ENCODE peak calls at places on chromosomes 6 and 20, in five cellular contexts. One of them, this sample, is unnamed. For H3K4me1, the result is how much of the 10 kb centered on the place peaks cover.

GRCh38 chr6:118668761-118669411 is 17.5 kb upstream of the CEP85L start:
- DNase-seq in uterus: no peak
- DNase-seq in CD4-positive, CD25-positive, alpha-beta regulatory T cell: no peak
- DNase-seq in Peyer's patch: no peak
- DNase-seq in heart right ventricle: no peak
- DNase-seq in this sample: no peak

GRCh38 chr6:35539223-35539622 is 26.5 kb upstream of the TULP1 start:
- DNase-seq in heart right ventricle: no peak
- DNase-seq in uterus: no peak
- DNase-seq in CD4-positive, CD25-positive, alpha-beta regulatory T cell: no peak
- DNase-seq in Peyer's patch: no peak
- DNase-seq in this sample: no peak

GRCh38 chr6:162917506-162917905 is 189.7 kb downstream of the PACRG start:
- DNase-seq in uterus: no peak
- DNase-seq in heart right ventricle: no peak
- DNase-seq in Peyer's patch: no peak
- DNase-seq in CD4-positive, CD25-positive, alpha-beta regulatory T cell: no peak
- DNase-seq in this sample: no peak

GRCh38 chr20:4555188-4555893 is 166.4 kb upstream of the PRND start:
- DNase-seq in uterus: no peak
- DNase-seq in Peyer's patch: no peak
- DNase-seq in CD4-positive, CD25-positive, alpha-beta regulatory T cell: no peak
- DNase-seq in heart right ventricle: no peak
- DNase-seq in this sample: no peak

GRCh38 chr6:87407531-87407895 is 259 bp upstream of the CFAP206 start:
- DNase-seq in uterus: peak
- DNase-seq in Peyer's patch: no peak
- DNase-seq in CD4-positive, CD25-positive, alpha-beta regulatory T cell: peak
- DNase-seq in heart right ventricle: peak
- DNase-seq in this sample: peak

GRCh38 chr6:28105286-28105685 is 19.1 kb upstream of the ZSCAN16 start:
- DNase-seq in CD4-positive, CD25-positive, alpha-beta regulatory T cell: no peak
- DNase-seq in heart right ventricle: no peak
- DNase-seq in uterus: no peak
- DNase-seq in Peyer's patch: no peak
- DNase-seq in this sample: no peak

GRCh38 chr20:10876558-10876957 is 202.8 kb upstream of the JAG1 start:
- DNase-seq in uterus: no peak
- DNase-seq in Peyer's patch: no peak
- DNase-seq in heart right ventricle: no peak
- DNase-seq in CD4-positive, CD25-positive, alpha-beta regulatory T cell: no peak
- DNase-seq in this sample: no peak

GRCh38 chr6:71012871-71013456 is 56.1 kb upstream of the B3GAT2 start:
- DNase-seq in uterus: no peak
- DNase-seq in CD4-positive, CD25-positive, alpha-beta regulatory T cell: peak
- DNase-seq in heart right ventricle: peak
- DNase-seq in Peyer's patch: no peak
- DNase-seq in this sample: peak

GRCh38 chr6:134175532-134176282 is 123.3 kb upstream of the SLC2A12 start:
- DNase-seq in Peyer's patch: peak
- DNase-seq in uterus: peak
- DNase-seq in CD4-positive, CD25-positive, alpha-beta regulatory T cell: no peak
- DNase-seq in heart right ventricle: peak
- DNase-seq in this sample: peak

GRCh38 chr6:14910692-14911547 is 334.9 kb upstream of the JARID2 start:
- DNase-seq in uterus: no peak
- DNase-seq in CD4-positive, CD25-positive, alpha-beta regulatory T cell: peak
- DNase-seq in Peyer's patch: peak
- DNase-seq in heart right ventricle: peak
- DNase-seq in this sample: peak

GRCh38 chr20:6994452-6994851 is 227.0 kb downstream of the BMP2 start:
- DNase-seq in CD4-positive, CD25-positive, alpha-beta regulatory T cell: no peak
- DNase-seq in uterus: no peak
- DNase-seq in Peyer's patch: no peak
- DNase-seq in heart right ventricle: no peak
- DNase-seq in this sample: no peak

GRCh38 chr6:151004415-151005024 is 139.0 kb downstream of the MTHFD1L start:
- DNase-seq in Peyer's patch: no peak
- DNase-seq in heart right ventricle: peak
- DNase-seq in CD4-positive, CD25-positive, alpha-beta regulatory T cell: no peak
- DNase-seq in uterus: peak
- DNase-seq in this sample: no peak

GRCh38 chr6:138007014-138007472 is 100.2 kb downstream of the PERP start:
- DNase-seq in uterus: no peak
- DNase-seq in heart right ventricle: no peak
- DNase-seq in Peyer's patch: no peak
- DNase-seq in CD4-positive, CD25-positive, alpha-beta regulatory T cell: no peak
- DNase-seq in this sample: no peak

GRCh38 chr6:28443112-28443773 is at the start of gene ZSCAN23:
- DNase-seq in Peyer's patch: peak
- DNase-seq in uterus: peak
- DNase-seq in heart right ventricle: peak
- DNase-seq in CD4-positive, CD25-positive, alpha-beta regulatory T cell: peak
- DNase-seq in this sample: peak

GRCh38 chr20:58892126-58892931 is 39.8 kb downstream of the GNAS start:
- DNase-seq in uterus: peak
- DNase-seq in Peyer's patch: peak
- DNase-seq in heart right ventricle: peak
- DNase-seq in CD4-positive, CD25-positive, alpha-beta regulatory T cell: peak
- DNase-seq in this sample: peak

GRCh38 chr6:169098136-169098535 is 155.5 kb downstream of the THBS2 start:
- DNase-seq in uterus: no peak
- DNase-seq in Peyer's patch: no peak
- DNase-seq in heart right ventricle: no peak
- DNase-seq in CD4-positive, CD25-positive, alpha-beta regulatory T cell: no peak
- DNase-seq in this sample: no peak
- H3K27ac ChIP-seq in uterus: no peak
- H3K27ac ChIP-seq in Peyer's patch: no peak
- H3K27ac ChIP-seq in heart right ventricle: no peak
- H3K27ac ChIP-seq in CD4-positive, CD25-positive, alpha-beta regulatory T cell: no peak
- H3K27ac ChIP-seq in this sample: no peak

DNA sequence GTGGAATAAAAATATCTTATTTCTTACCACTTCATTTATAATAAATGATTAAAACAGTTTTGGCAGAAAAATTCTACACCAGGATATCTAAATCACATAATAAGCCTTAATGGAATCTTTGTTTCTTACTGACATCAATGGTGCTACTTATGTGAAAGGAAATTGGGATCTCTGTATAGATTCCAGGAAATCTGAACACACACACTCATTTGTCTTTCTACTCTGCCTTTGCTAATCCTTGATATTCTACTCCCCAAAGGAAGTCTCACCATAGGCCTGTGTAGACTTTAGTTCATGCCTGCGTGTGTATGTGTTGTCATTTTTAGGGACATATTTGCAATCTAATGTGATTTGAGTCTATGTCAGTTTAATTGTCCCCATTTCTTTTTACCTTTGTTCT is 7.9 kb downstream of the ADGRB3 start:
- DNase-seq in CD4-positive, CD25-positive, alpha-beta regulatory T cell: no peak
- DNase-seq in heart right ventricle: no peak
- DNase-seq in Peyer's patch: no peak
- DNase-seq in uterus: no peak
- DNase-seq in this sample: no peak
- H3K4me3 ChIP-seq in CD4-positive, CD25-positive, alpha-beta regulatory T cell: no peak
- H3K4me3 ChIP-seq in heart right ventricle: no peak
- H3K4me3 ChIP-seq in Peyer's patch: no peak
- H3K4me3 ChIP-seq in uterus: no peak
- H3K4me3 ChIP-seq in this sample: no peak

DNA sequence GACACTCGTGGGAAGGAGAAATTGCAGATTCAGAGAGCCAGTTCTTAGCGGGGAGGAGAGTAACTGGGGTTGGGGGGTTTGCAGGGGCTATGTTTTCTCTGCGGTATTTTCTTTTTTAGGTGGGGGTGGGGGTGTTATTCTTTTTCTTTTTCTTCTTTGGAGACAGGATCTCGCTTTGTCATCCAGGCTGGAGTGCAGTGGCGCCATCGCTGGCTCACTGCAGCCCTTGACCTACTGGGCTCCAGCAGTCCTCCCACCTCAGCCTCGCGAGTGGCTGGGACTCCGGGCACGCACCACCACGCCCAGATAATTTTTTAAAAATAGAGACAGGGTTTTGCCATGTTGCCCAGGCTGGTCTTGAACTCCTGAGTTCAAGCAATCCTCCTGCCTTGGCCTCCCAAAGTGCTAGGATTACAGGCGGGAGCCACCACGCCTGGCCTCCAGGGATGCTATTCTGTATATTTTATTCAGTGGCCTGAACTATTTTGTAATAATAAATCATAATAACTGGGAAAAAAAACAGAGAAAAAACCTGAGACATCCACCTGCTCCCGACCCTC is 57.3 kb downstream of the UBE2V1 start:
- DNase-seq in heart right ventricle: no peak
- DNase-seq in uterus: no peak
- DNase-seq in CD4-positive, CD25-positive, alpha-beta regulatory T cell: no peak
- DNase-seq in Peyer's patch: no peak
- DNase-seq in this sample: no peak
- H3K4me1 ChIP-seq in heart right ventricle: under half
- H3K4me1 ChIP-seq in uterus: under half
- H3K4me1 ChIP-seq in CD4-positive, CD25-positive, alpha-beta regulatory T cell: under half
- H3K4me1 ChIP-seq in Peyer's patch: under half
- H3K4me1 ChIP-seq in this sample: under half

GRCh38 chr6:2764610-2765165 is 505 bp upstream of the WRNIP1 start:
- DNase-seq in Peyer's patch: peak
- DNase-seq in heart right ventricle: no peak
- DNase-seq in CD4-positive, CD25-positive, alpha-beta regulatory T cell: peak
- DNase-seq in uterus: peak
- DNase-seq in this sample: no peak
- H3K27ac ChIP-seq in Peyer's patch: peak
- H3K27ac ChIP-seq in heart right ventricle: peak
- H3K27ac ChIP-seq in CD4-positive, CD25-positive, alpha-beta regulatory T cell: peak
- H3K27ac ChIP-seq in uterus: peak
- H3K27ac ChIP-seq in this sample: peak

GRCh38 chr6:121799574-121799973 is 364.1 kb downstream of the GJA1 start:
- DNase-seq in CD4-positive, CD25-positive, alpha-beta regulatory T cell: no peak
- DNase-seq in Peyer's patch: no peak
- DNase-seq in heart right ventricle: no peak
- DNase-seq in uterus: no peak
- DNase-seq in this sample: no peak
- H3K4me3 ChIP-seq in CD4-positive, CD25-positive, alpha-beta regulatory T cell: no peak
- H3K4me3 ChIP-seq in Peyer's patch: no peak
- H3K4me3 ChIP-seq in heart right ventricle: no peak
- H3K4me3 ChIP-seq in uterus: no peak
- H3K4me3 ChIP-seq in this sample: no peak

DNA sequence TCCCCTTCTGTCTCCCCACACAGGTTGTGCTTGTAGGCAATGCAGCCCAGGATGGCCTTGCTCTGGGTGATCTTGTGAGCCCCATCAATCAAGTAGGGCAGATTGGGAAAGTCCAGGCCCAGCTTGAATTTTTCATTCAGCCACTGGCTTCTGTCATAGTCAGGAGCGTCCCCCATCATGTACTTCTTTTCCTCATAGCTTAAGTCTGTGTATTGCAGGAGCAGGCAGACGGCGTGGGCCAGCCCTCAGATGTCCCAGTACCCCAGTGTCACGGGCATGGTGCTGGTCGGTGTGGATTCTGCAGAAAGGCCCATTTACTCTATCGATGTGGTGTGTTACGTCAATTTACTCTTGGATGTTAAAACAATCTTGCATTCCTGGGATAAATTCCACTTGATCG is 40.1 kb upstream of the SLC16A10 start:
- DNase-seq in uterus: no peak
- DNase-seq in CD4-positive, CD25-positive, alpha-beta regulatory T cell: no peak
- DNase-seq in Peyer's patch: no peak
- DNase-seq in heart right ventricle: no peak
- DNase-seq in this sample: no peak
- H3K4me1 ChIP-seq in uterus: under half
- H3K4me1 ChIP-seq in CD4-positive, CD25-positive, alpha-beta regulatory T cell: under half
- H3K4me1 ChIP-seq in Peyer's patch: under half
- H3K4me1 ChIP-seq in heart right ventricle: under half
- H3K4me1 ChIP-seq in this sample: under half

GRCh38 chr6:7254980-7255825 is 57.8 kb downstream of the SSR1 start:
- DNase-seq in CD4-positive, CD25-positive, alpha-beta regulatory T cell: no peak
- DNase-seq in heart right ventricle: peak
- DNase-seq in uterus: no peak
- DNase-seq in Peyer's patch: no peak
- DNase-seq in this sample: peak
- H3K27ac ChIP-seq in CD4-positive, CD25-positive, alpha-beta regulatory T cell: no peak
- H3K27ac ChIP-seq in heart right ventricle: peak
- H3K27ac ChIP-seq in uterus: no peak
- H3K27ac ChIP-seq in Peyer's patch: no peak
- H3K27ac ChIP-seq in this sample: peak

DNA sequence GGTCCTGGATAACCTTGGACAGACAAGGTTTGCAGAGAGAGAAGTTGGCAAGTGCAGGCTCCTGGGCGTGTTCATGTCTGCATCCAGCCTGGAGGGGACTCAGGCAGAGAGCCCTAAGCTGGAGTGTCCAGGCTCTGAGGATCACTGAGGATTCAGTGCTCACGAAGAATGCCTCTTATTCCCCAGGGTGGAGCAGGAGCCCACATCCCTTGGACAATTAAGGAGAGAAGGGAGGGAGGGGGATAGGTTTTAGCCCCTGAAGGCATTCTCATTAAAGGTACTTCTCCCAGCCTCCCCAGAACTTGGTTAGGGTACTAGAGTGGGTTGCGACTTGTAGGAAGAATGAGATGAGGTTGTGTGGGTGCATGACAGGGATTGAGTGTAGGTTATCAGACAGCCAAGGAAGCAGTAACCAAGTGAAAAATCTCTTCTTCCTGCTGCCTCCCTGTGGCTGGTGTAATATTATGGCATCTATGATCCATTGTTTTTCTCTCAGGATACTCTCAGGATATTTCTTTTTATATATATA is 680 bp downstream of the HLA-DPB1 start:
- DNase-seq in uterus: no peak
- DNase-seq in Peyer's patch: no peak
- DNase-seq in CD4-positive, CD25-positive, alpha-beta regulatory T cell: no peak
- DNase-seq in heart right ventricle: no peak
- DNase-seq in this sample: no peak
- H3K4me3 ChIP-seq in uterus: peak
- H3K4me3 ChIP-seq in Peyer's patch: peak
- H3K4me3 ChIP-seq in CD4-positive, CD25-positive, alpha-beta regulatory T cell: peak
- H3K4me3 ChIP-seq in heart right ventricle: no peak
- H3K4me3 ChIP-seq in this sample: peak

GRCh38 chr6:32849126-32849525 is 4.4 kb downstream of the TAP1 start:
- DNase-seq in uterus: no peak
- DNase-seq in CD4-positive, CD25-positive, alpha-beta regulatory T cell: no peak
- DNase-seq in Peyer's patch: no peak
- DNase-seq in heart right ventricle: no peak
- DNase-seq in this sample: no peak
- H3K4me1 ChIP-seq in uterus: under half
- H3K4me1 ChIP-seq in CD4-positive, CD25-positive, alpha-beta regulatory T cell: half or more
- H3K4me1 ChIP-seq in Peyer's patch: under half
- H3K4me1 ChIP-seq in heart right ventricle: under half
- H3K4me1 ChIP-seq in this sample: under half

GRCh38 chr6:3382399-3383279 is 74.2 kb downstream of the SLC22A23 start:
- DNase-seq in heart right ventricle: no peak
- DNase-seq in Peyer's patch: no peak
- DNase-seq in CD4-positive, CD25-positive, alpha-beta regulatory T cell: no peak
- DNase-seq in uterus: no peak
- DNase-seq in this sample: no peak
- H3K27ac ChIP-seq in heart right ventricle: no peak
- H3K27ac ChIP-seq in Peyer's patch: no peak
- H3K27ac ChIP-seq in CD4-positive, CD25-positive, alpha-beta regulatory T cell: no peak
- H3K27ac ChIP-seq in uterus: no peak
- H3K27ac ChIP-seq in this sample: no peak